ENCODE peak calls at places on chromosomes 12 and 14, in six cellular contexts. One of them, this sample, is unnamed.

GRCh38 chr14:99188721-99189120 is 83.3 kb downstream of the BCL11B start:
- DNase-seq in left ventricle myocardium inferior: no peak
- DNase-seq in lower leg skin: no peak
- DNase-seq in astrocyte of the cerebellum: no peak
- DNase-seq in endothelial cell: peak; percentile 38
- DNase-seq in cardiac muscle cell: peak; percentile 14
- DNase-seq in this sample: no peak

GRCh38 chr12:69897744-69898143 is 72.7 kb downstream of the MYRFL start:
- DNase-seq in left ventricle myocardium inferior: peak; percentile 58
- DNase-seq in lower leg skin: no peak
- DNase-seq in astrocyte of the cerebellum: peak; percentile 97
- DNase-seq in endothelial cell: no peak
- DNase-seq in cardiac muscle cell: no peak
- DNase-seq in this sample: peak; percentile 24

GRCh38 chr12:4121506-4122020 is 152.0 kb upstream of the CCND2 start:
- DNase-seq in left ventricle myocardium inferior: no peak
- DNase-seq in lower leg skin: peak; percentile 53
- DNase-seq in astrocyte of the cerebellum: no peak
- DNase-seq in endothelial cell: no peak
- DNase-seq in cardiac muscle cell: no peak
- DNase-seq in this sample: no peak

GRCh38 chr14:56666294-56666693 is 86.7 kb downstream of the TMEM260 start:
- DNase-seq in left ventricle myocardium inferior: no peak
- DNase-seq in lower leg skin: no peak
- DNase-seq in astrocyte of the cerebellum: no peak
- DNase-seq in endothelial cell: no peak
- DNase-seq in cardiac muscle cell: no peak
- DNase-seq in this sample: no peak

GRCh38 chr14:99472937-99473336 is 7.7 kb downstream of the SETD3 start:
- DNase-seq in left ventricle myocardium inferior: no peak
- DNase-seq in lower leg skin: no peak
- DNase-seq in astrocyte of the cerebellum: no peak
- DNase-seq in endothelial cell: no peak
- DNase-seq in cardiac muscle cell: no peak
- DNase-seq in this sample: no peak

GRCh38 chr12:10214131-10214876 is 1.6 kb downstream of the GABARAPL1 start:
- DNase-seq in left ventricle myocardium inferior: no peak
- DNase-seq in lower leg skin: no peak
- DNase-seq in astrocyte of the cerebellum: no peak
- DNase-seq in endothelial cell: no peak
- DNase-seq in cardiac muscle cell: peak; percentile 12
- DNase-seq in this sample: no peak

GRCh38 chr12:52182898-52183543 is 8.8 kb downstream of the KRT80 start:
- DNase-seq in left ventricle myocardium inferior: no peak
- DNase-seq in lower leg skin: no peak
- DNase-seq in astrocyte of the cerebellum: no peak
- DNase-seq in endothelial cell: no peak
- DNase-seq in cardiac muscle cell: no peak
- DNase-seq in this sample: no peak

GRCh38 chr12:68888243-68888642 is 44.7 kb downstream of the CPM start:
- DNase-seq in left ventricle myocardium inferior: no peak
- DNase-seq in lower leg skin: no peak
- DNase-seq in astrocyte of the cerebellum: no peak
- DNase-seq in endothelial cell: no peak
- DNase-seq in cardiac muscle cell: peak; percentile 14
- DNase-seq in this sample: no peak

GRCh38 chr12:125418902-125419564 is 353.8 kb downstream of the AACS start:
- DNase-seq in left ventricle myocardium inferior: no peak
- DNase-seq in lower leg skin: no peak
- DNase-seq in astrocyte of the cerebellum: no peak
- DNase-seq in endothelial cell: no peak
- DNase-seq in cardiac muscle cell: no peak
- DNase-seq in this sample: no peak

GRCh38 chr12:131452444-131452860 is 258.4 kb upstream of the SFSWAP start:
- DNase-seq in left ventricle myocardium inferior: no peak
- DNase-seq in lower leg skin: peak; percentile 61
- DNase-seq in astrocyte of the cerebellum: no peak
- DNase-seq in endothelial cell: peak; percentile 61
- DNase-seq in cardiac muscle cell: peak; percentile 48
- DNase-seq in this sample: no peak

GRCh38 chr14:68556253-68556652 is 236.6 kb downstream of the ZFP36L1 start:
- DNase-seq in left ventricle myocardium inferior: no peak
- DNase-seq in lower leg skin: peak; percentile 40
- DNase-seq in astrocyte of the cerebellum: no peak
- DNase-seq in endothelial cell: no peak
- DNase-seq in cardiac muscle cell: no peak
- DNase-seq in this sample: no peak

GRCh38 chr14:54329082-54329695 is 67.6 kb upstream of the CDKN3 start:
- DNase-seq in left ventricle myocardium inferior: peak; percentile 19
- DNase-seq in lower leg skin: no peak
- DNase-seq in astrocyte of the cerebellum: peak; percentile 74
- DNase-seq in endothelial cell: peak; percentile 55
- DNase-seq in cardiac muscle cell: peak; percentile 79
- DNase-seq in this sample: peak; percentile 31

GRCh38 chr12:76260390-76260748 is 87.8 kb downstream of the BBS10 start:
- DNase-seq in left ventricle myocardium inferior: no peak
- DNase-seq in lower leg skin: no peak
- DNase-seq in astrocyte of the cerebellum: no peak
- DNase-seq in endothelial cell: no peak
- DNase-seq in cardiac muscle cell: no peak
- DNase-seq in this sample: no peak

GRCh38 chr12:108857158-108857407 is 300 bp downstream of the SSH1 start:
- DNase-seq in left ventricle myocardium inferior: no peak
- DNase-seq in lower leg skin: no peak
- DNase-seq in astrocyte of the cerebellum: no peak
- DNase-seq in endothelial cell: no peak
- DNase-seq in cardiac muscle cell: no peak
- DNase-seq in this sample: no peak

GRCh38 chr12:109679716-109680520 is 33.7 kb upstream of the FAM222A start:
- DNase-seq in left ventricle myocardium inferior: no peak
- DNase-seq in lower leg skin: no peak
- DNase-seq in astrocyte of the cerebellum: no peak
- DNase-seq in endothelial cell: no peak
- DNase-seq in cardiac muscle cell: no peak
- DNase-seq in this sample: peak; percentile 27

GRCh38 chr12:56836317-56836716 is 73.2 kb downstream of the HSD17B6 start:
- DNase-seq in left ventricle myocardium inferior: peak; percentile 19
- DNase-seq in lower leg skin: no peak
- DNase-seq in astrocyte of the cerebellum: no peak
- DNase-seq in endothelial cell: no peak
- DNase-seq in cardiac muscle cell: no peak
- DNase-seq in this sample: no peak

GRCh38 chr14:93044116-93044515 is 71.6 kb downstream of the ITPK1 start:
- DNase-seq in left ventricle myocardium inferior: no peak
- DNase-seq in lower leg skin: no peak
- DNase-seq in astrocyte of the cerebellum: no peak
- DNase-seq in endothelial cell: no peak
- DNase-seq in cardiac muscle cell: no peak
- DNase-seq in this sample: no peak

GRCh38 chr12:32302218-32302826 is 97.0 kb upstream of the FGD4 start:
- DNase-seq in left ventricle myocardium inferior: no peak
- DNase-seq in lower leg skin: no peak
- DNase-seq in astrocyte of the cerebellum: no peak
- DNase-seq in endothelial cell: peak; percentile 28
- DNase-seq in cardiac muscle cell: peak; percentile 60
- DNase-seq in this sample: peak; percentile 20

GRCh38 chr14:58150243-58150805 is 1.7 kb downstream of the ARMH4 start:
- DNase-seq in left ventricle myocardium inferior: no peak
- DNase-seq in lower leg skin: no peak
- DNase-seq in astrocyte of the cerebellum: no peak
- DNase-seq in endothelial cell: no peak
- DNase-seq in cardiac muscle cell: no peak
- DNase-seq in this sample: no peak

GRCh38 chr14:65478596-65478995 is 66.1 kb downstream of the FUT8 start:
- DNase-seq in left ventricle myocardium inferior: no peak
- DNase-seq in lower leg skin: no peak
- DNase-seq in astrocyte of the cerebellum: peak; percentile 59
- DNase-seq in endothelial cell: no peak
- DNase-seq in cardiac muscle cell: no peak
- DNase-seq in this sample: no peak

GRCh38 chr14:25396128-25396527 is 346.2 kb upstream of the STXBP6 start:
- DNase-seq in left ventricle myocardium inferior: no peak
- DNase-seq in lower leg skin: no peak
- DNase-seq in astrocyte of the cerebellum: no peak
- DNase-seq in endothelial cell: no peak
- DNase-seq in cardiac muscle cell: no peak
- DNase-seq in this sample: no peak

GRCh38 chr12:117380083-117380482 is 18.7 kb upstream of the NOS1 start:
- DNase-seq in left ventricle myocardium inferior: no peak
- DNase-seq in lower leg skin: no peak
- DNase-seq in astrocyte of the cerebellum: no peak
- DNase-seq in endothelial cell: no peak
- DNase-seq in cardiac muscle cell: no peak
- DNase-seq in this sample: no peak

GRCh38 chr12:97572220-97572619 is 109.6 kb downstream of the RMST start:
- DNase-seq in left ventricle myocardium inferior: no peak
- DNase-seq in lower leg skin: no peak
- DNase-seq in astrocyte of the cerebellum: no peak
- DNase-seq in endothelial cell: no peak
- DNase-seq in cardiac muscle cell: no peak
- DNase-seq in this sample: no peak

GRCh38 chr14:93764211-93764659 is 24.1 kb downstream of the PRIMA1 start:
- DNase-seq in left ventricle myocardium inferior: peak; percentile 39
- DNase-seq in lower leg skin: no peak
- DNase-seq in astrocyte of the cerebellum: no peak
- DNase-seq in endothelial cell: no peak
- DNase-seq in cardiac muscle cell: peak; percentile 51
- DNase-seq in this sample: peak; percentile 7

GRCh38 chr12:57626929-57627445 is 6.0 kb downstream of the B4GALNT1 start:
- DNase-seq in left ventricle myocardium inferior: no peak
- DNase-seq in lower leg skin: peak; percentile 57
- DNase-seq in astrocyte of the cerebellum: no peak
- DNase-seq in endothelial cell: no peak
- DNase-seq in cardiac muscle cell: no peak
- DNase-seq in this sample: no peak

GRCh38 chr12:69254046-69254445 is 14.7 kb downstream of the CPSF6 start:
- DNase-seq in left ventricle myocardium inferior: no peak
- DNase-seq in lower leg skin: no peak
- DNase-seq in astrocyte of the cerebellum: no peak
- DNase-seq in endothelial cell: no peak
- DNase-seq in cardiac muscle cell: peak; percentile 59
- DNase-seq in this sample: no peak

GRCh38 chr14:52275372-52275771 is 7.9 kb downstream of the PTGDR start:
- DNase-seq in left ventricle myocardium inferior: no peak
- DNase-seq in lower leg skin: no peak
- DNase-seq in astrocyte of the cerebellum: no peak
- DNase-seq in endothelial cell: no peak
- DNase-seq in cardiac muscle cell: no peak
- DNase-seq in this sample: no peak

GRCh38 chr14:52271538-52271937 is 4.0 kb downstream of the PTGDR start:
- DNase-seq in left ventricle myocardium inferior: no peak
- DNase-seq in lower leg skin: no peak
- DNase-seq in astrocyte of the cerebellum: no peak
- DNase-seq in endothelial cell: no peak
- DNase-seq in cardiac muscle cell: no peak
- DNase-seq in this sample: no peak

GRCh38 chr14:52268191-52269061 is 928 bp downstream of the PTGDR start:
- DNase-seq in left ventricle myocardium inferior: no peak
- DNase-seq in lower leg skin: no peak
- DNase-seq in astrocyte of the cerebellum: no peak
- DNase-seq in endothelial cell: peak; percentile 32
- DNase-seq in cardiac muscle cell: peak; percentile 14
- DNase-seq in this sample: no peak

GRCh38 chr14:52269100-52269499 is 1.6 kb downstream of the PTGDR start:
- DNase-seq in left ventricle myocardium inferior: no peak
- DNase-seq in lower leg skin: no peak
- DNase-seq in astrocyte of the cerebellum: no peak
- DNase-seq in endothelial cell: no peak
- DNase-seq in cardiac muscle cell: no peak
- DNase-seq in this sample: no peak

GRCh38 chr14:52272375-52272774 is 4.9 kb downstream of the PTGDR start:
- DNase-seq in left ventricle myocardium inferior: no peak
- DNase-seq in lower leg skin: no peak
- DNase-seq in astrocyte of the cerebellum: no peak
- DNase-seq in endothelial cell: peak; percentile 53
- DNase-seq in cardiac muscle cell: peak; percentile 23
- DNase-seq in this sample: no peak
- TF ChIP-seq CTCF in left ventricle myocardium inferior: peak; percentile 22
- TF ChIP-seq CTCF in lower leg skin: no peak
- TF ChIP-seq CTCF in astrocyte of the cerebellum: peak; percentile 30
- TF ChIP-seq CTCF in endothelial cell: no peak
- TF ChIP-seq CTCF in cardiac muscle cell: peak; percentile 46
- TF ChIP-seq CTCF in this sample: no peak

DNA sequence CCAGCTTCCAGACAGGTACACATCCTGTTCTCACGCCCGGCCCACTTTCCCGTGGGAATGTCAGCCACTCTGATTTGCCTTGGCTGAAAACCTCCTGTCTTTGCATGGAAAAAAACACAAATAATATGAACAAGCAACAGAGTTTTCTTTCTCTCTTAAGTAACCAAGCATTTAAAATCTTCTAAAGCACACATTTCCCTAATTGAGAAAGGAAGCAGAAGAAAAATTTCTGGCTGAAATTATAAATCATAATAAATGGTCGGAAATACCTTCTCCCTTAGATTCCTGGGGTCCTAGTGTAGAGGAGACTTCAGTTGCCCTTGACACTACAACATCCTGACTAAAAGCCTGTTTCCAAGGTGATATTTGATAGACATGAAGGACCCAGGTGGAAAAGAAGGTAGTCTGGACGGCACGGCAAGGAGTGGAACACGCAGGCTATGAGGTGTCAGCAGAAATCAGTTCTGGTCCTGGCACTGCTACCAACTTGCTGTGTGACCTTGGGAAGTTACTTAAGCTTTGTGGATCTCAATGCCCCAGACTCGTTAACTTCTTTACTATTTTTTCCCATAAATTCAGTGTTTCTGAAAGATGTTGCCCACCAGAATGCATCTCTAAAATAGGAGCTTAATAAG is 37.0 kb upstream of the BCL2L14 start:
- DNase-seq in left ventricle myocardium inferior: no peak
- DNase-seq in lower leg skin: no peak
- DNase-seq in astrocyte of the cerebellum: no peak
- DNase-seq in endothelial cell: no peak
- DNase-seq in cardiac muscle cell: no peak
- DNase-seq in this sample: no peak
- TF ChIP-seq CTCF in left ventricle myocardium inferior: no peak
- TF ChIP-seq CTCF in lower leg skin: no peak
- TF ChIP-seq CTCF in astrocyte of the cerebellum: no peak
- TF ChIP-seq CTCF in endothelial cell: no peak
- TF ChIP-seq CTCF in cardiac muscle cell: no peak
- TF ChIP-seq CTCF in this sample: peak; percentile 9

DNA sequence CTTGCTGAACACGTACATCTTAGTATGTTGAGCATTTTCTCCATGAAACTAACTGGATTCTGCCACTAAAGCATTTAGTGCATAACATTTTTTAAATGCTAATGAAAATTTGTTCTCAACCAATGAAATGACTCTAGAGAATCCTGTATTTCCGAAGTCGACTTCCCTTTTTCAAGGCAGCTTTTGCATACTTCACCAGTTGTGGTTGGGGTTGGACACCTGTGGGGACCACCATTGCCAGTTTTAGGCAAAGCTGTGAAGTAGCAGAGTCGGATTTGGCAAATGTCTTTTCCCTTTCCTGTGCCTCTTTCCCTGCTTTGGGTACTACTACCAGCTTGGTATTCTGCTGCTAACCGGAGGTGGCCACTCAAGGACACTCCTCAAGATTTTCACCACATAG is 349.2 kb downstream of the BCAT1 start:
- DNase-seq in left ventricle myocardium inferior: no peak
- DNase-seq in lower leg skin: no peak
- DNase-seq in astrocyte of the cerebellum: no peak
- DNase-seq in endothelial cell: no peak
- DNase-seq in cardiac muscle cell: no peak
- DNase-seq in this sample: no peak
- TF ChIP-seq CTCF in left ventricle myocardium inferior: no peak
- TF ChIP-seq CTCF in lower leg skin: no peak
- TF ChIP-seq CTCF in astrocyte of the cerebellum: no peak
- TF ChIP-seq CTCF in endothelial cell: no peak
- TF ChIP-seq CTCF in cardiac muscle cell: no peak
- TF ChIP-seq CTCF in this sample: no peak

GRCh38 chr14:78700236-78700635 is 530.1 kb downstream of the NRXN3 start:
- DNase-seq in left ventricle myocardium inferior: no peak
- DNase-seq in lower leg skin: no peak
- DNase-seq in astrocyte of the cerebellum: no peak
- DNase-seq in endothelial cell: no peak
- DNase-seq in cardiac muscle cell: no peak
- DNase-seq in this sample: no peak
- TF ChIP-seq CTCF in left ventricle myocardium inferior: no peak
- TF ChIP-seq CTCF in lower leg skin: no peak
- TF ChIP-seq CTCF in astrocyte of the cerebellum: peak; percentile 18
- TF ChIP-seq CTCF in endothelial cell: no peak
- TF ChIP-seq CTCF in cardiac muscle cell: no peak
- TF ChIP-seq CTCF in this sample: no peak